ENCODE peak calls at places on chromosomes 5 and 9, in five cellular contexts. C, X, H, T and Y are unnamed samples.

GRCh38 chr9:29212590-29213373 is 1639.5 kb upstream of the C9orf72 start:
- DNase-seq in C (no peak), X (no peak), H (no peak), T (no peak), Y (no peak)

GRCh38 chr9:136623849-136624183 is 38.9 kb upstream of the EGFL7 start:
- DNase-seq in C (peak), X (no peak), H (no peak), T (no peak), Y (no peak)

GRCh38 chr5:164191240-164191639 is 685.8 kb downstream of the MAT2B start:
- DNase-seq in C (no peak), X (peak), H (no peak), T (no peak), Y (no peak)

GRCh38 chr5:165525268-165525667 is 2019.8 kb downstream of the MAT2B start:
- DNase-seq in C (no peak), X (peak), H (no peak), T (no peak), Y (peak)

GRCh38 chr5:80125022-80125961 is 90.1 kb downstream of the THBS4 start:
- DNase-seq in C (no peak), X (no peak), H (no peak), T (no peak), Y (no peak)

GRCh38 chr5:138953370-138954256 is 78.5 kb upstream of the LRRTM2 start:
- DNase-seq in C (peak), X (peak), H (peak), T (no peak), Y (no peak)

GRCh38 chr9:136137321-136138054 is 18.8 kb upstream of the TMEM250 start:
- DNase-seq in C (no peak), X (no peak), H (no peak), T (no peak), Y (no peak)

GRCh38 chr5:127056896-127057295 is 16.4 kb downstream of the C5orf63 start:
- DNase-seq in C (no peak), X (no peak), H (no peak), T (no peak), Y (no peak)

GRCh38 chr9:75067894-75068293 is 20.1 kb downstream of the NMRK1 start:
- DNase-seq in C (no peak), X (no peak), H (no peak), T (no peak), Y (no peak)

GRCh38 chr5:16736158-16736994 is 119.6 kb upstream of the RETREG1 start:
- DNase-seq in C (peak), X (peak), H (no peak), T (peak), Y (peak)

GRCh38 chr9:129121483-129121882 is 10.3 kb downstream of the PTPA start:
- DNase-seq in C (no peak), X (peak), H (no peak), T (no peak), Y (no peak)

GRCh38 chr5:59020611-59021285 is 437.9 kb downstream of the RAB3C start:
- DNase-seq in C (no peak), X (peak), H (no peak), T (no peak), Y (no peak)

GRCh38 chr5:135497971-135498661 is 37.6 kb downstream of the NEUROG1 start:
- DNase-seq in C (no peak), X (no peak), H (no peak), T (no peak), Y (no peak)

GRCh38 chr9:134852906-134853654 is 27.5 kb upstream of the FCN2 start:
- DNase-seq in C (no peak), X (no peak), H (peak), T (no peak), Y (no peak)

GRCh38 chr5:11595045-11595444 is 309.2 kb downstream of the CTNND2 start:
- DNase-seq in C (no peak), X (no peak), H (no peak), T (no peak), Y (no peak)

GRCh38 chr9:89427621-89428221 is 70.2 kb downstream of the SEMA4D start:
- DNase-seq in C (no peak), X (peak), H (no peak), T (no peak), Y (no peak)

GRCh38 chr9:27534658-27535209 is 5.1 kb upstream of the MOB3B start:
- DNase-seq in C (no peak), X (no peak), H (no peak), T (no peak), Y (no peak)
- H3K27ac ChIP-seq in C (peak), X (no peak), H (peak), T (no peak), Y (no peak)

DNA sequence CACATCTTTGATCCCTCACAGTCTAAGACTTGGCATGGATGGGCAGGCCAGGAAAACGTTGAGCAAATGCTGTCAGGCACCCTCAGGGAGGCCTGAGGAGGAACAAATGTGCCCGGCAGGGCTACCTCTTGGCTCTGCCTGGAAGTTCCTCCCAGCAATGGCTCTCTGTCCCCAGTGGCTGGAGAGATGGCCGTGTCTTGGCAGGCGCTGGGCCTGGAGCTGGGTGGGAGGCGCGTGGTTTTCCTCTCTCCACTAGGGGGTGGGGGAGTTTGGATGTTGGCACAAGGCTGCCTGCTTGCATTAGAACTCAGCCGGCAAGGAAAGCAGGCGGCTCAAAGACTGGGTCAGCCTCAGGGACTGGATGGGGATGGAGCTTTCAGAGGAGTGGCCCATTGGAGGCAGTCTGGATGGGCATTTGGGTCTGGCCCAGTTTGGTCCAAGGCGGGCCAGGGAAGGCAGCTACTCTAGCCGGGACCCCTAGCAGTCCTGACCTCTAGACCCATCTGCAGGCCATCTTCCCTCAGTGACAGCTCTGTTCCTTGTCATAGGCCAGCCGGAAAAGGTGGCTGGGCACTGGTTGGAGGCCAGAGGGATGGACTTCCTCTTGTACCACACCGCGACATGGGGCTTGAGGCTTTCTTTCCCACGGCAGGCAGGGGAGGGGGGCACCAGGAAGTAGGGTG is 68.2 kb upstream of the STC2 start:
- DNase-seq in C (no peak), X (no peak), H (no peak), T (no peak), Y (no peak)
- TF ChIP-seq CTCF in C (no peak), X (no peak), H (no peak), T (peak), Y (peak)

GRCh38 chr5:43041131-43041668 is 1.1 kb upstream of the ANXA2R start:
- DNase-seq in C (no peak), X (no peak), H (no peak), T (no peak), Y (no peak)

GRCh38 chr5:43039115-43039467 is 1.0 kb downstream of the ANXA2R start:
- DNase-seq in C (no peak), X (no peak), H (no peak), T (no peak), Y (no peak)

GRCh38 chr5:43041669-43042175 is 1.6 kb upstream of the ANXA2R start:
- DNase-seq in C (no peak), X (peak), H (peak), T (peak), Y (peak)

GRCh38 chr5:43039468-43040286 is 442 bp downstream of the ANXA2R start:
- DNase-seq in C (no peak), X (peak), H (peak), T (peak), Y (no peak)

GRCh38 chr5:43040287-43041098 is at the start of gene ANXA2R:
- DNase-seq in C (peak), X (peak), H (peak), T (peak), Y (peak)
- H3K4me3 ChIP-seq in C (peak), X (peak), H (peak), T (peak), Y (peak)

GRCh38 chr9:112021742-112022141 is 125.1 kb downstream of the UGCG start:
- DNase-seq in C (no peak), X (no peak), H (no peak), T (no peak), Y (no peak)
- H3K27ac ChIP-seq in C (no peak), X (no peak), H (no peak), T (peak), Y (no peak)

GRCh38 chr9:19948021-19948420 is 159.2 kb upstream of the SLC24A2 start:
- DNase-seq in C (no peak), X (no peak), H (no peak), T (no peak), Y (no peak)

GRCh38 chr9:19940808-19941207 is 152.0 kb upstream of the SLC24A2 start:
- DNase-seq in C (no peak), X (no peak), H (no peak), T (no peak), Y (no peak)

GRCh38 chr9:19946446-19947109 is 157.7 kb upstream of the SLC24A2 start:
- DNase-seq in C (no peak), X (peak), H (no peak), T (no peak), Y (no peak)
- TF ChIP-seq CTCF in C (no peak), X (peak), H (no peak), T (no peak), Y (peak)

DNA sequence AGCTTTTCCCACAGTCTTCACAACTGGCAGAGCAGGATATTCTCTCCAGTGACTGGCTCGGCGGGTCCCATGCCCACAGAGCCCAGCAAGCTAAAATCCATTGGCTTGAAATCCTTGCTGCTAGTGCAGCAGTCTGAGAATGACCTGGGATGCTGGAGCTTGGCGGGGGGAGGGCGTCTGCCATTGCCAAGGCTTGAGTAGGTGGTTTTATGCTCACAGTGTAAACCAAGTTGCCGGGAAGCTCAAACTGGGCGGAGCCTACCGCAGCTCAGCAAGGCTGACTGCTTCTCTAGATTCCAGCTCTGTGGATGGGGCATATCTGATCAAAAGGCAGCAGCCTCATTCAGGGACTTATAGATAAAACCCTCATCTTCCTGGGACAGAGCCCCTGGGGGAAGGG is 194.1 kb downstream of the CCDC171 start:
- DNase-seq in C (no peak), X (no peak), H (no peak), T (no peak), Y (no peak)
- H3K4me3 ChIP-seq in C (no peak), X (no peak), H (no peak), T (no peak), Y (no peak)